ENCODE peak calls at places on chromosomes 6 and 20, in six cellular contexts. M is GM23338, P is transverse colon, W is right atrium auricular region, O is GM23248, J is left ventricle myocardium inferior. Z is an unnamed sample.
A peak's percentile ranks its signal among the peaks of the same experiment; 100 is the strongest.

GRCh38 chr6:97094376-97094775 is 169.8 kb downstream of the KLHL32 start:
- DNase-seq in M (no peak), P (no peak), W (no peak), O (no peak), J (no peak), Z (no peak)

GRCh38 chr20:24452498-24453133 is 16.8 kb upstream of the SYNDIG1 start:
- DNase-seq in M (no peak), P (no peak), W (no peak), O (no peak), J (no peak), Z (no peak)

GRCh38 chr6:37600287-37600916 is 97.3 kb downstream of the MDGA1 start:
- DNase-seq in M (peak; percentile 20), P (no peak), W (no peak), O (no peak), J (no peak), Z (no peak)

GRCh38 chr6:44177691-44178423 is 19.2 kb downstream of the CAPN11 start:
- DNase-seq in M (no peak), P (peak; percentile 31), W (peak; percentile 94), O (peak; percentile 93), J (peak; percentile 78), Z (peak; percentile 89)

GRCh38 chr6:85771925-85772430 is 129.3 kb upstream of the SYNCRIP start:
- DNase-seq in M (no peak), P (no peak), W (no peak), O (no peak), J (no peak), Z (no peak)

GRCh38 chr6:130810307-130811030 is 16.7 kb upstream of the SMLR1 start:
- DNase-seq in M (peak; percentile 7), P (no peak), W (no peak), O (peak; percentile 24), J (no peak), Z (no peak)

GRCh38 chr6:47599512-47599911 is 98.9 kb upstream of the ADGRF4 start:
- DNase-seq in M (no peak), P (no peak), W (no peak), O (no peak), J (no peak), Z (no peak)

GRCh38 chr6:145199961-145200360 is 535.4 kb downstream of the EPM2A start:
- DNase-seq in M (no peak), P (no peak), W (no peak), O (peak; percentile 58), J (no peak), Z (no peak)

GRCh38 chr20:60782959-60783625 is 469.0 kb upstream of the CDH4 start:
- DNase-seq in M (no peak), P (no peak), W (no peak), O (no peak), J (no peak), Z (no peak)

GRCh38 chr6:13427838-13428527 is 59.4 kb downstream of the GFOD1 start:
- DNase-seq in M (peak; percentile 72), P (peak; percentile 59), W (no peak), O (no peak), J (no peak), Z (peak; percentile 56)

GRCh38 chr6:7684843-7685242 is 41.1 kb upstream of the BMP6 start:
- DNase-seq in M (peak; percentile 84), P (no peak), W (no peak), O (no peak), J (no peak), Z (no peak)

GRCh38 chr6:11110921-11111768 is at the start of gene ERVFRD-1:
- DNase-seq in M (no peak), P (no peak), W (no peak), O (no peak), J (no peak), Z (no peak)

DNA sequence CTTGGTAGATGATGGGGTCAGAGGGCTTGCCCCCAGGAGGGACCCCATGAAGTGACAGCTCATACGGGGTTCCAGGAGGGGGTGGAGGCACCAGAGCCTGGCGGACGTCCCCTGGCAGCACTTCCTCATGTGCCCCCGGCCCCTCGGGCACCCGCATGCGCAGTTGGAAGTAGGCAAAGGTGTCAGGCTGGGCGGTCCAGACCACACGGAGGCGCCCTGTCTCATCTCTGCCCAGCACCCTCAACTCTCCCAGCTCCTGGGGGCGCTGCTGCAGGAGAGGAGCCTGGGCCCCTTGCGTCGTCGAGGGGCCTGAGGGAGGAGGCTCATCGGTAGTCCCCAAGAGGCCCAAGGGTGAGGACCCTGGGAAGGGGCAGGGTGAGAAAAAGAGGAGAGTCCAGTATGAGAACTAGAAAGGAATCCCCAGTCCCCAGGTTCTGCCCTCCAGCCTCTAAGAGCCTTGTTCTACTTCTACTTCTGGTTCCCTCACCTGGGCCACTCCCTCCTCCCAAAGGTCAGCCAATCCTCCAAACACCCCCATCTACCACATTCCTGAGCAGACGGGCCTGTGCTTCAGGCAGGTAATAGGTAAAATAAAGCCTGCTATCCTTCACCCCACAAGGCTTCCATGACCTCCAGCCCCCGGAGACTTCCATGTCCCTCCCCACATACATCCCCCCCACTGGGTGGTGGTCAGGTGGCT is 23.2 kb downstream of the TNXB start:
- DNase-seq in M (no peak), P (no peak), W (no peak), O (no peak), J (no peak), Z (peak; percentile 77)
- H3K4me3 ChIP-seq in M (no peak overlapping the region), P (no peak overlapping the region), W (no peak overlapping the region), O (no peak overlapping the region), J (no peak overlapping the region), Z (no peak overlapping the region)

GRCh38 chr20:30513050-30513628 is 744.3 kb upstream of the DEFB115 start:
- DNase-seq in M (no peak), P (no peak), W (no peak), O (no peak), J (no peak), Z (no peak)
- H3K4me1 ChIP-seq in M (no peaks in the 10 kb centered on the region), P (no peaks in the 10 kb centered on the region), W (no peaks in the 10 kb centered on the region), O (no peaks in the 10 kb centered on the region), J (no peaks in the 10 kb centered on the region), Z (no peaks in the 10 kb centered on the region)

GRCh38 chr6:136249336-136249735 is 775 bp downstream of the MTFR2 start:
- DNase-seq in M (peak; percentile 22), P (no peak), W (no peak), O (peak; percentile 33), J (no peak), Z (no peak)
- H3K27ac ChIP-seq in M (no peak overlapping the region), P (no peak overlapping the region), W (no peak overlapping the region), O (no peak overlapping the region), J (no peak overlapping the region), Z (no peak overlapping the region)

GRCh38 chr20:17589161-17589834 is 19.4 kb downstream of the DSTN start:
- DNase-seq in M (no peak), P (no peak), W (no peak), O (peak; percentile 66), J (no peak), Z (no peak)
- H3K4me3 ChIP-seq in M (no peak overlapping the region), P (no peak overlapping the region), W (no peak overlapping the region), O (no peak overlapping the region), J (peak overlapping the region; percentile 23), Z (no peak overlapping the region)

DNA sequence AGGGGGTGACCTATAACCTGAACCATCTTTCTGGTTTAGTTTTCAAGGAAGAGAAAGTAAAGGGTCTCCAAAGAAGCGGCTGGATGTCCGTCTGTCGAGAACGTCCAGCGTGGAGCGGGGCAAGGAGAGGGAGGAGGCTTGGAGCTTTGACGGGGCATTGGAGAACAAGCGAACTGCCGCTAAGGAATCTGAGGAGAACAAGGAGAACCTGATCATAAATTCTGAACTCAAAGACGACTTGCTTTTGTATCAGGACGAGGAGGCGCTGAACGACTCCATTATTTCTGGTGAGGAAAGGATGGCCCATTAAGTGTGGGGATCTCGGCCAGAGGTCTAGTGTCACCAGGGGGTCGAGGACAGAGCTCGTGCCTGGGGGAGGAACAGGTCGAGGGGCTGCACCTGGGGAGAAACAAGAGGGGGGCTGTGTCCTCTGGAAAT is 159.2 kb downstream of the SYCP2 start:
- DNase-seq in M (no peak), P (no peak), W (no peak), O (no peak), J (no peak), Z (no peak)
- H3K4me1 ChIP-seq in M (no peaks in the 10 kb centered on the region), P (peaks cover 3% of the 10 kb centered on the region), W (peaks cover 12% of the 10 kb centered on the region), O (no peaks in the 10 kb centered on the region), J (peaks cover 17% of the 10 kb centered on the region), Z (no peaks in the 10 kb centered on the region)

GRCh38 chr20:2124632-2125131 is 23.1 kb downstream of the STK35 start:
- DNase-seq in M (no peak), P (no peak), W (no peak), O (no peak), J (peak; percentile 37), Z (no peak)

GRCh38 chr20:2128542-2128941 is 26.9 kb downstream of the STK35 start:
- DNase-seq in M (no peak), P (no peak), W (no peak), O (no peak), J (no peak), Z (no peak)

GRCh38 chr20:2125474-2126112 is 24.0 kb downstream of the STK35 start:
- DNase-seq in M (no peak), P (no peak), W (no peak), O (no peak), J (peak; percentile 53), Z (no peak)

GRCh38 chr20:2122921-2123320 is 21.3 kb downstream of the STK35 start:
- DNase-seq in M (no peak), P (no peak), W (no peak), O (peak; percentile 85), J (peak; percentile 41), Z (no peak)

DNA sequence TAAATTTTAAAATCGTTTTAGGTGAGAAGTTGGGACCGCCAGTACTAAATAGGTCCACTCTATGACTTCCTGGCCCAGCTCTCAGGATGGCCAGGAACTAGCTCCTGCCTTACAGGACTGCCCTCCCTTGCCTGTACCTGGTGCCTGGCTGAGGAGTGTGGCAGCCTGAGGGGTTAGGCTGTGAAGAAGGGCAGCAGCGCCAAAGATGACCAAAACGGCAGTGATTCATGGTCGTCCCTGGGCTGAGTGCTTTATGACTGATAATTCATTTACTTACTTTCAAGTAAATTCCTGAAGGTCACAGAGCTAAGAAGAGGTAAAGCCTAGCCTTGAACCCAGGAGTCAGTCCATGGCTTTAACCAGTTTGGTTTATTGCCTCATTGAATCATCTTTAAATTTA is 22.1 kb downstream of the STK35 start:
- DNase-seq in M (no peak), P (no peak), W (no peak), O (peak; percentile 45), J (no peak), Z (no peak)
- H3K27ac ChIP-seq in M (no peak overlapping the region), P (no peak overlapping the region), W (no peak overlapping the region), O (peak overlapping the region; percentile 73), J (peak overlapping the region; percentile 80), Z (no peak overlapping the region)

DNA sequence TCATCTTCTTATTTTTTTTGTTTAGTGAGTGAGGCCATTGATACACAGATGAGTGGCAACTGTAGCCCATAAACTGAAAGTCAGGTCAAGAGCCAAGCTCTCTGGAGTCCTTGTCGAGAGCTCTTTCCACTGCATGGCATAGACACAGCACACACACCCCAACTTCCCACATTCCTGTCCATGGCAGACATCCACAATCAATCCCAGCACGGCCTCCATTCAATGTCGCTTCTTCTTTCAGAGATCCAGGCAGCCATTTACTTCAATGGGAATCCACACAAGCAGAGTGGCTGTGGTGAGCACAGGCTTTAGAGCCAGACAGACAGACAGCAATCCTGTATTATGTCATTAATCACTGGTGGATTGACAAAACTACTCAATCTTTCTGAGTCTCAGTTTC is 34.9 kb upstream of the ECI2 start:
- DNase-seq in M (no peak), P (no peak), W (no peak), O (no peak), J (no peak), Z (no peak)
- H3K4me3 ChIP-seq in M (no peak overlapping the region), P (no peak overlapping the region), W (no peak overlapping the region), O (no peak overlapping the region), J (no peak overlapping the region), Z (no peak overlapping the region)